ENCODE peak calls at places on chromosomes 5 and 9, in ten cellular contexts. P is NT2/D1; I is anterior cingulate cortex; Z is hypothalamus; C is NCI-H1694 treated with DMSO at 0.1 percent for 48 hours; G is stimulated activated CD8-positive, alpha-beta memory T cell treated with anti-CD3 and anti-CD28 coated beads, Interleukin-15, amount 100 ng/mL, for 1 hour; W is fibroblast of lung; Q is left cardiac atrium; H is upper lobe of right lung; M is GM23248. T is an unnamed sample.

GRCh38 chr5:1479066-1479465 is 33.8 kb upstream of the SLC6A3 start:
- DNase-seq in C (no peak), I (no peak), Q (no peak), W (no peak), H (no peak), Z (no peak), P (no peak), G (no peak), M (no peak), T (no peak)

GRCh38 chr5:170006016-170006415 is 25.7 kb upstream of the INSYN2B start:
- DNase-seq in Q (no peak), C (no peak), G (no peak), M (no peak), W (no peak), H (no peak), Z (no peak), I (no peak), P (no peak), T (no peak)

GRCh38 chr9:30301271-30301963 is 2083.0 kb upstream of the ACO1 start:
- DNase-seq in M (no peak), C (no peak), I (no peak), H (no peak), G (no peak), Q (no peak), W (no peak), Z (no peak), P (no peak), T (no peak)

GRCh38 chr5:137146402-137146889 is 352.7 kb downstream of the SPOCK1 start:
- DNase-seq in I (no peak), C (no peak), Q (peak; percentile 56), W (peak; percentile 93), Z (peak; percentile 80), P (peak; percentile 23), M (peak; percentile 100), G (no peak), H (no peak), T (peak; percentile 71)

GRCh38 chr9:16410601-16411285 is 459.7 kb downstream of the BNC2 start:
- DNase-seq in Z (no peak), Q (no peak), G (no peak), H (no peak), P (no peak), C (no peak), W (no peak), M (peak; percentile 68), I (no peak), T (no peak)

GRCh38 chr5:170631471-170632195 is 127.8 kb downstream of the KCNIP1 start:
- DNase-seq in G (no peak), H (peak; percentile 40), Z (peak; percentile 60), P (no peak), Q (peak; percentile 36), M (peak; percentile 67), I (peak; percentile 42), C (peak; percentile 75), W (no peak), T (no peak)

GRCh38 chr5:75052461-75053285 is at the start of gene GCNT4:
- DNase-seq in H (peak; percentile 84), C (no peak), P (no peak), G (peak; percentile 12), I (no peak), M (peak; percentile 77), Z (peak; percentile 50), Q (peak; percentile 59), W (peak; percentile 41), T (no peak)

GRCh38 chr9:98318834-98319478 is 63.5 kb upstream of the TBC1D2 start:
- DNase-seq in H (no peak), W (peak; percentile 41), Q (no peak), Z (no peak), M (peak; percentile 80), P (no peak), I (no peak), C (no peak), G (no peak), T (no peak)

GRCh38 chr5:151062405-151063135 is 18.3 kb downstream of the TNIP1 start:
- DNase-seq in G (no peak), Z (no peak), W (no peak), H (peak; percentile 21), P (no peak), C (no peak), I (no peak), Q (no peak), M (no peak), T (no peak)

GRCh38 chr9:16105576-16105975 is 552.7 kb downstream of the CCDC171 start:
- DNase-seq in C (no peak), M (no peak), P (no peak), H (no peak), I (no peak), Z (no peak), Q (no peak), G (no peak), W (peak; percentile 99), T (no peak)

GRCh38 chr9:123027517-123027916 is 6.0 kb upstream of the GPR21 start:
- DNase-seq in W (no peak), G (no peak), H (no peak), I (no peak), C (no peak), Z (no peak), P (no peak), M (no peak), Q (no peak), T (no peak)

GRCh38 chr5:14771195-14771594 is 100.4 kb downstream of the ANKH start:
- DNase-seq in I (no peak), C (no peak), H (no peak), G (no peak), Q (no peak), W (no peak), M (no peak), Z (no peak), P (no peak), T (no peak)

GRCh38 chr9:12640866-12641636 is 52.1 kb upstream of the TYRP1 start:
- DNase-seq in H (no peak), G (no peak), M (no peak), W (no peak), P (no peak), Z (no peak), C (no peak), I (no peak), Q (no peak), T (no peak)

GRCh38 chr9:127154390-127155191 is 32.2 kb upstream of the ANGPTL2 start:
- DNase-seq in P (no peak), C (no peak), Z (peak; percentile 45), I (peak; percentile 51), M (peak; percentile 79), G (no peak), W (peak; percentile 75), Q (peak; percentile 85), H (peak; percentile 77), T (peak; percentile 57)

GRCh38 chr9:129823163-129823933 is 588 bp downstream of the TOR1A start:
- DNase-seq in P (no peak), G (no peak), M (peak; percentile 69), W (peak; percentile 42), Q (no peak), C (no peak), H (peak; percentile 72), I (no peak), Z (no peak), T (peak; percentile 12)

GRCh38 chr9:14992025-14992424 is 81.8 kb upstream of the FREM1 start:
- DNase-seq in M (peak; percentile 75), G (no peak), I (no peak), P (no peak), C (peak; percentile 5), Q (no peak), W (no peak), H (no peak), Z (no peak), T (no peak)

GRCh38 chr9:31839273-31839672 is 545.2 kb upstream of the ACO1 start:
- DNase-seq in H (no peak), Z (no peak), I (no peak), M (no peak), P (no peak), C (peak; percentile 68), W (no peak), Q (no peak), G (no peak), T (no peak)

GRCh38 chr9:71001780-71002386 is 119.5 kb downstream of the TRPM3 start:
- DNase-seq in C (no peak), H (no peak), P (peak; percentile 32), Q (no peak), M (peak; percentile 46), W (peak; percentile 18), Z (no peak), G (no peak), I (no peak), T (no peak)

GRCh38 chr5:108747111-108748009 is at the start of gene FER:
- DNase-seq in Z (no peak), I (no peak), Q (no peak), W (peak; percentile 74), M (peak; percentile 84), C (no peak), G (no peak), H (no peak), P (no peak), T (no peak)

T was measured in dorsolateral prefrontal cortex.